ENCODE peak calls at places on chromosomes 11 and 22, in seven cellular contexts. V is iris pigment epithelial cell, I is fibroblast of the aortic adventitia, R is cardiac septum, G is right cardiac atrium, E is T-cell, N is GM23248. T is an unnamed sample.

GRCh38 chr11:60931897-60932296 is 7.6 kb downstream of the TMEM132A start:
- DNase-seq in G (no peak), I (no peak), N (no peak), E (no peak), V (no peak), R (no peak), T (no peak)

GRCh38 chr22:48710410-48710809 is 1117.3 kb downstream of the BRD1 start:
- DNase-seq in V (no peak), I (no peak), G (no peak), N (no peak), E (no peak), R (peak), T (no peak)

GRCh38 chr11:17590463-17590862 is 43.4 kb downstream of the OTOG start:
- DNase-seq in I (no peak), V (no peak), N (no peak), E (no peak), G (no peak), R (no peak), T (no peak)

GRCh38 chr11:126861796-126862195 is 138.8 kb downstream of the KIRREL3 start:
- DNase-seq in I (no peak), E (no peak), G (no peak), V (no peak), R (no peak), N (no peak), T (no peak)

GRCh38 chr11:119592642-119593041 is 136.4 kb downstream of the NECTIN1 start:
- DNase-seq in G (peak), I (peak), R (no peak), V (no peak), N (peak), E (no peak), T (no peak)

GRCh38 chr11:117145393-117145761 is 1.3 kb downstream of the PAFAH1B2 start:
- DNase-seq in I (peak), N (peak), G (no peak), E (no peak), V (peak), R (no peak), T (no peak)

GRCh38 chr11:107545101-107545514 is 20.4 kb downstream of the ALKBH8 start:
- DNase-seq in E (no peak), R (no peak), G (no peak), V (peak), N (peak), I (peak), T (no peak)

GRCh38 chr11:75273989-75274391 is 33.4 kb downstream of the TPBGL start:
- DNase-seq in N (no peak), R (peak), I (no peak), V (no peak), E (no peak), G (no peak), T (no peak)

GRCh38 chr11:12330491-12331231 is 46.7 kb upstream of the PARVA start:
- DNase-seq in G (no peak), N (peak), V (no peak), R (no peak), I (peak), E (no peak), T (no peak)

GRCh38 chr11:40759341-40759740 is 700.1 kb downstream of the LRRC4C start:
- DNase-seq in N (no peak), R (no peak), I (no peak), V (no peak), G (no peak), E (no peak), T (no peak)

GRCh38 chr11:88183233-88183632 is 8.0 kb upstream of the RAB38 start:
- DNase-seq in R (no peak), N (no peak), G (no peak), V (no peak), I (no peak), E (no peak), T (no peak)

GRCh38 chr11:76543006-76543703 is 98.3 kb downstream of the EMSY start:
- DNase-seq in N (peak), V (no peak), G (no peak), I (peak), E (no peak), R (no peak), T (peak)

GRCh38 chr11:18804621-18805020 is 13.0 kb upstream of the PTPN5 start:
- DNase-seq in G (no peak), V (no peak), I (no peak), N (no peak), E (no peak), R (no peak), T (no peak)

GRCh38 chr11:35056391-35057093 is 82.4 kb upstream of the CD44 start:
- DNase-seq in I (no peak), E (no peak), V (peak), R (no peak), G (no peak), N (no peak), T (no peak)

GRCh38 chr11:131811380-131811779 is 441.0 kb downstream of the NTM start:
- DNase-seq in G (no peak), E (no peak), V (peak), I (no peak), R (no peak), N (no peak), T (no peak)

GRCh38 chr11:92893276-92893675 is 76.2 kb upstream of the MTNR1B start:
- DNase-seq in E (no peak), I (no peak), G (no peak), R (no peak), V (no peak), N (peak), T (no peak)

GRCh38 chr11:73314121-73314948 is 6.3 kb downstream of the ARHGEF17 start:
- DNase-seq in N (peak), E (no peak), R (no peak), G (no peak), I (no peak), V (peak), T (peak)

GRCh38 chr11:134669796-134670195 is 257.8 kb upstream of the B3GAT1 start:
- DNase-seq in G (no peak), R (no peak), E (no peak), V (no peak), I (no peak), N (no peak), T (no peak)

GRCh38 chr11:38718049-38718448 is 2120.0 kb upstream of the RAG2 start:
- DNase-seq in E (no peak), G (no peak), I (no peak), R (no peak), N (no peak), V (no peak), T (no peak)

GRCh38 chr11:74581954-74582547 is 10.3 kb upstream of the POLD3 start:
- DNase-seq in N (no peak), V (no peak), G (no peak), I (no peak), E (no peak), R (no peak), T (no peak)

GRCh38 chr22:19111584-19111983 is 10.6 kb downstream of the DGCR2 start:
- DNase-seq in E (no peak), G (no peak), V (no peak), R (peak), I (no peak), N (no peak), T (no peak)

GRCh38 chr11:124779568-124779967 is 17.5 kb upstream of the ESAM start:
- DNase-seq in R (no peak), G (no peak), V (peak), E (no peak), N (no peak), I (no peak), T (no peak)

GRCh38 chr11:57357310-57357709 is 19.2 kb downstream of the P2RX3 start:
- DNase-seq in I (no peak), N (no peak), R (no peak), V (no peak), G (no peak), E (no peak), T (no peak)

GRCh38 chr11:83181815-83182214 is 11.7 kb upstream of the ANKRD42 start:
- DNase-seq in R (no peak), E (no peak), G (no peak), I (no peak), V (no peak), N (no peak), T (no peak)

GRCh38 chr22:22431271-22432220 is 77.0 kb downstream of the ZNF280B start:
- DNase-seq in I (peak), G (peak), E (peak), V (peak), N (peak), R (no peak), T (peak)

GRCh38 chr11:116861539-116861938 is 24.1 kb upstream of the APOA1 start:
- DNase-seq in N (peak), V (peak), G (no peak), E (no peak), I (peak), R (no peak), T (no peak)

GRCh38 chr11:18794956-18795355 is 3.4 kb upstream of the PTPN5 start:
- DNase-seq in E (no peak), V (no peak), I (no peak), N (no peak), G (no peak), R (no peak), T (no peak)

GRCh38 chr11:111456086-111456858 is 55.9 kb downstream of the BTG4 start:
- DNase-seq in E (no peak), R (no peak), G (no peak), I (no peak), V (no peak), N (no peak), T (no peak)

GRCh38 chr11:122897606-122898210 is 15.1 kb downstream of the JHY start:
- DNase-seq in V (peak), E (no peak), N (peak), R (no peak), I (peak), G (no peak), T (no peak)

GRCh38 chr11:73230931-73231330 is 12.8 kb downstream of the P2RY2 start:
- DNase-seq in N (no peak), R (no peak), G (no peak), V (no peak), E (no peak), I (no peak), T (no peak)

GRCh38 chr11:65206901-65207300 is 25.2 kb downstream of the CAPN1 start:
- DNase-seq in V (no peak), R (peak), N (no peak), G (no peak), E (no peak), I (no peak), T (no peak)

GRCh38 chr11:123137496-123138270 is 57.4 kb downstream of the CLMP start:
- DNase-seq in E (no peak), G (peak), N (peak), V (peak), R (peak), I (peak), T (peak)

GRCh38 chr11:128474036-128474874 is 113.1 kb downstream of the ETS1 start:
- DNase-seq in R (no peak), G (no peak), E (no peak), V (no peak), I (no peak), N (peak), T (no peak)

GRCh38 chr11:62546937-62547625 is 475 bp upstream of the AHNAK start:
- DNase-seq in E (no peak), G (peak), V (peak), R (no peak), I (peak), N (peak), T (peak)

GRCh38 chr22:36308880-36309279 is 55.9 kb downstream of the APOL1 start:
- DNase-seq in N (no peak), R (no peak), G (no peak), E (no peak), V (no peak), I (no peak), T (no peak)

GRCh38 chr11:31872074-31872440 is 60.9 kb upstream of the PAX6 start:
- DNase-seq in G (no peak), N (no peak), V (no peak), I (no peak), E (no peak), R (no peak), T (no peak)

GRCh38 chr22:38755155-38755910 is 465 bp downstream of the SUN2 start:
- DNase-seq in N (peak), G (peak), R (peak), I (peak), E (no peak), V (peak), T (peak)

GRCh38 chr11:3824714-3825472 is 15.9 kb downstream of the RHOG start:
- DNase-seq in R (no peak), G (peak), E (peak), I (peak), V (peak), N (peak), T (peak)

GRCh38 chr11:128627666-128628342 is 40.4 kb upstream of the ETS1 start:
- DNase-seq in N (no peak), R (no peak), E (no peak), I (no peak), G (no peak), V (no peak), T (no peak)